ENCODE peak calls at places on chromosomes 12 and 14, in four cellular contexts. N is GM12878, B is K562, T is HepG2. L is an unnamed sample.

GRCh38 chr14:75648066-75648838 is 12.4 kb downstream of the ERG28 start:
- DNase-seq in N (no peak), B (no peak), T (peak), L (no peak)

GRCh38 chr12:32178341-32179010 is 71.8 kb downstream of the BICD1 start:
- DNase-seq in N (no peak), B (no peak), T (no peak), L (no peak)

GRCh38 chr12:34206061-34206785 is 183.9 kb downstream of the ALG10 start:
- DNase-seq in N (no peak), B (no peak), T (no peak), L (no peak)

GRCh38 chr14:64891839-64892375 is 12.2 kb upstream of the SPTB start:
- DNase-seq in N (peak), B (peak), T (peak), L (peak)

GRCh38 chr12:58557156-58557555 is 363.1 kb downstream of the LRIG3 start:
- DNase-seq in N (no peak), B (no peak), T (no peak), L (no peak)

GRCh38 chr14:100605706-100606686 is 18.8 kb upstream of the BEGAIN start:
- DNase-seq in N (no peak), B (peak), T (no peak), L (no peak)

GRCh38 chr12:107645630-107646333 is 39.8 kb upstream of the PWP1 start:
- DNase-seq in N (no peak), B (no peak), T (no peak), L (peak)

GRCh38 chr12:41049033-41049432 is 139.1 kb upstream of the PDZRN4 start:
- DNase-seq in N (no peak), B (no peak), T (no peak), L (no peak)

GRCh38 chr14:100677152-100677924 is 49.4 kb upstream of the DLK1 start:
- DNase-seq in N (no peak), B (no peak), T (peak), L (peak)

DNA sequence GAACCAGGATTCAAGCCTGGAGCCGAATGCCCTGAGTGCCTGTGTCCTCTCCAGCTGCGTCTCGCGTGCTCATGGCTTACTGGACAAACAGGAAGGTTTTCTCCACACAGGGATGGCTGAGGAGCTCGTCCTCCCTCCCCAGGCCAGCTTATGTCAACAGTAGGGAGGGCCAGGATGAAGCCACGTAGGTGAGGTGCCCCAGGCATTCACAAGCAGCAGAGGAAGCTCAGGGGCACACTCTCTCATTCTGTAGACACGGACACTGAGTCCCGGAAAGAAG is 49.3 kb downstream of the TRPV4 start:
- DNase-seq in N (no peak), B (no peak), T (no peak), L (no peak)
- TF ChIP-seq BHLHE40 in N (no peak), B (no peak), T (no peak), L (no peak)

GRCh38 chr14:92039073-92039719 is 663 bp downstream of the TRIP11 start:
- DNase-seq in N (no peak), B (peak), T (peak), L (peak)
- TF ChIP-seq FOXM1 in N (no peak), B (no peak), T (no peak), L (no peak)

GRCh38 chr12:25293596-25293995 is 42.9 kb upstream of the KRAS start:
- DNase-seq in N (no peak), B (no peak), T (no peak), L (no peak)

DNA sequence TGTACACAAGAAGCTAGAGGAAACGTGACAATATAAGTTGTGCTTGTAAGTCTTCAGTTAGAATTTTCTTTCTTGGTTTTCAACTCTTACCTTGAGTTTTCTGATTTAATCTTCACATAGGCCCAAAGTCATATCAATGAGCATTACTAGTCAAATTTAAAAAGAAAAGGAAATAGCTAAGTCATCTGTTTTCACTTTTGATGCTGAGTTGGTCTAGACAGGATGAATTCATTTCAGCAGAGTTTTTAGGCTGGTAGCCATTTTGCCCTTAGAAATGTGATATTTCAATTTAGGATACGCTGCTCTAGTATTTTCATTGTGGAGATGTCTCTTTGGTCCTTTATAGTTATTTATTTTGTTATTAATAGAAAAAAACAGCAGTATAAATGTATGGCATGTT is 44.6 kb upstream of the KRAS start:
- DNase-seq in N (no peak), B (no peak), T (no peak), L (no peak)
- TF ChIP-seq BHLHE40 in N (no peak), B (no peak), T (no peak), L (no peak)

GRCh38 chr14:70954068-70954467 is 46.8 kb downstream of the PCNX1 start:
- DNase-seq in N (no peak), B (no peak), T (no peak), L (no peak)

GRCh38 chr14:70952485-70952884 is 45.2 kb downstream of the PCNX1 start:
- DNase-seq in N (no peak), B (no peak), T (no peak), L (no peak)

GRCh38 chr14:70957710-70958109 is 50.5 kb downstream of the PCNX1 start:
- DNase-seq in N (no peak), B (no peak), T (no peak), L (no peak)

GRCh38 chr14:70956511-70956910 is 49.3 kb downstream of the PCNX1 start:
- DNase-seq in N (no peak), B (no peak), T (no peak), L (no peak)

DNA sequence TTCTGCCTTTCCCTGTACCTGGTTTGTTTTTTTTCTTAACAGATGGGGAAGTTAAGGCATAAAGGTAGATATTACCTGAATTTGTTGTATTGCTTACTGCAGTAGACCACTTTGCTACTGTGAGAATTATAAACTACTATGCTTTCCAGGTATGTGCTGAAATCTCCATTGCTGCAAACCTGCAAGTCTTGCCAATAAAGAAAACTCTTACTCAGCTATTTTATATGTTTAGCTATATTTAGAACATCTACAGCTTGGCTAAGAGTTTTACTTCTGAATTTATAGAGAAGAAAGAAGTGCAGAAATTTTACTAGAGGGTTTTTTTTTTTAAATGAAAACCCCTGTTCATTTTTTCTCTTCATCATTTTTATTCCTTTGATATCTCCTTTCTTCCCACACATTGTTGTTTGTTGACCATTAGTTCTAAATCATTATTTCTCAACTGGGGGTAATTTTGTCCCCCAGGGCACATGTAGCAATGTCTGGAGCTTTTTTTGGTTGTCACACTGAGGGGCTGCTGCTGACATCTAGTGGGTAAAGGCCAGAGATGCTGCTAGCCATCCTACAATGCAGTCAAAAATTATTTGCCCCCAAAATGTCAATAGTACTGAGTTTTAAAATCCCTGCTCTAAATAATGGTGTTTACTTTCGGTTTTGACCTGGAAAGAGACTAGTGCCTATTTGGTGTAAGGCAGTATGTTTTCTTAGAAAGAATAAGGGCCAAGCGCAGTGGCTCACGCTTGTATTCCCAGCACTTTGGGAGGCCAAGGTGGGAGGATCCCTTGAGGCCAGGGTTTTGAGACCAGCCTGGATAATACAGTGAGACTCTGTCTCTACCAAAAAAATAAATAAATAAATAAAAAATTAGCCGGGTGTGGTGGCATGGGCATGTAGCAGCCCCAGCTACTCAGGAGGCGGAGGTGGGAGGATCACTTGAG is 48.6 kb downstream of the PCNX1 start:
- DNase-seq in N (no peak), B (no peak), T (peak), L (peak)
- TF ChIP-seq FOXM1 in N (no peak), B (no peak), T (no peak), L (no peak)

GRCh38 chr12:47832263-47832933 is 12.7 kb upstream of the HDAC7 start:
- DNase-seq in N (no peak), B (no peak), T (no peak), L (no peak)
- TF ChIP-seq BHLHE40 in N (peak), B (no peak), T (no peak), L (no peak)

DNA sequence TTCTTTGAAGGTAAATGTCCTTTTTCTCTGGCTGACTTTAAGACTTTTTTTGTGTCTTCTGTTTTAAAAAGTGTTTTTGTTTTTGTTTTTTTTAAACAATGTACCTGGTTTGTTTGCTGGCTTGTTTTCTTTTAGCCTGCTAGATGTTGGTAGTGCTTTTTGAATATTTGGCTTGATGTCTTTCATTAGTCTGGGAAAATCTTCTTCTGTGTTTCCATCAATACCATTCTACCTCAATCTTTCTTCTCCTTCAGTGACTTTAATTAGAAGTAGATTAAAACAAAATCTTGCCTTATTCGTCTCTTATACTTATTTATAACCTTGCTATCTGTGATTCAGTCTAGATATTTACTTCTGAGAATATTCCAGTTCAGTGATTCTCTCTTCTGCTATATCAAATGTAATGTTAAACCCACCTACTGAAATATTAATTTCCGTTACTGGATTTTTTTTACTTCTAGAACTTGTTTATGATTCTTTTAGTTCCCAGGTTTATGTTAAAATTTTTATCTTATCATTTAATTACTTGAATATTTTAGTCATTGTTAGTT is 21.5 kb downstream of the LMNTD1 start:
- DNase-seq in N (no peak), B (no peak), T (no peak), L (no peak)
- TF ChIP-seq FOXM1 in N (no peak), B (no peak), T (no peak), L (no peak)

GRCh38 chr12:6157482-6157881 is 33.0 kb upstream of the VWF start:
- DNase-seq in N (no peak), B (no peak), T (no peak), L (no peak)
- TF ChIP-seq BHLHE40 in N (no peak), B (no peak), T (no peak), L (no peak)

GRCh38 chr14:105487986-105488777 is 1.5 kb downstream of the CRIP1 start:
- DNase-seq in N (no peak), B (no peak), T (no peak), L (no peak)

GRCh38 chr14:105487449-105487985 is 831 bp downstream of the CRIP1 start:
- DNase-seq in N (no peak), B (no peak), T (no peak), L (no peak)

GRCh38 chr14:105486333-105486973 is at the start of gene CRIP1:
- DNase-seq in N (no peak), B (no peak), T (no peak), L (no peak)

GRCh38 chr14:105485720-105486332 is 860 bp upstream of the CRIP1 start:
- DNase-seq in N (no peak), B (peak), T (peak), L (peak)

DNA sequence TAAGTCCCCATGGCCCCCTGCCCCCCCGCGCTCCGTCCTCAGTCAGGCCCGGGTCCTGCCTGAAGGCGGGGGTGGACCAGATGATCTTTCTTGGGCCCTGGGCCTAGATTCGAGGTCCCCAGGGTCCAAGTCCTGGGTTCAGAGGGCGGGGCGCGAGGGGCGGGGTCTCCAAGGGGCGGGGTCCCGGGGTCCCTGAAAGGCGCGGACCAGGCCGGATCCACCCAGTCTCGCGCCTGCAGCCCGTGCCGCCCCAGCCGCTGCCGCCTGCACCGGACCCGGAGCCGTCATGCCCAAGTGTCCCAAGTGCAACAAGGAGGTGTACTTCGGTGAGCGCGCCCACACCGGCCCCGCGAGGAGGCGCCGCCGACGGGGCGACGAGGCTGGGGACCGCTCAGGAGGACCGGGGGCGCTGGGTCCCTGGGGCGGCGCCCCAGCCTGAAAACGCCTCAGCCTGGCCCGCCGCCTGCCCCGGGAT is 325 bp downstream of the CRIP1 start:
- DNase-seq in N (no peak), B (no peak), T (no peak), L (no peak)
- TF ChIP-seq FOXM1 in N (no peak), B (no peak), T (no peak), L (no peak)